ENCODE peak calls at places on chromosomes 12 and 14, in seven cellular contexts. I, W, O, Q, Y, F and N are unnamed samples.

GRCh38 chr14:75514673-75515630 is 7.3 kb upstream of the BATF start:
- DNase-seq in I (no peak), W (no peak), O (no peak), Q (no peak), Y (peak; percentile 46), F (no peak), N (no peak)

GRCh38 chr12:125064492-125064891 is 743 bp upstream of the AACS start:
- DNase-seq in I (no peak), W (no peak), O (no peak), Q (no peak), Y (no peak), F (no peak), N (no peak)

GRCh38 chr12:26135010-26135420 is 10.2 kb upstream of the BHLHE41 start:
- DNase-seq in I (no peak), W (no peak), O (no peak), Q (peak; percentile 93), Y (no peak), F (no peak), N (peak; percentile 58)

GRCh38 chr12:4934651-4935050 is 24.9 kb downstream of the KCNA1 start:
- DNase-seq in I (no peak), W (no peak), O (peak; percentile 20), Q (no peak), Y (no peak), F (no peak), N (no peak)

GRCh38 chr12:22340143-22340542 is 5.6 kb upstream of the ST8SIA1 start:
- DNase-seq in I (no peak), W (no peak), O (no peak), Q (peak; percentile 70), Y (peak; percentile 10), F (no peak), N (no peak)

GRCh38 chr12:55830601-55831406 is 1.4 kb upstream of the DNAJC14 start:
- DNase-seq in I (peak; percentile 71), W (peak; percentile 88), O (peak; percentile 42), Q (peak; percentile 85), Y (peak; percentile 64), F (peak; percentile 40), N (peak; percentile 69)

GRCh38 chr14:104656014-104656714 is 33.3 kb upstream of the INF2 start:
- DNase-seq in I (peak; percentile 89), W (peak; percentile 56), O (no peak), Q (no peak), Y (no peak), F (no peak), N (no peak)

GRCh38 chr12:53102883-53103807 is at the start of gene SOAT2:
- DNase-seq in I (no peak), W (no peak), O (no peak), Q (no peak), Y (no peak), F (no peak), N (no peak)

GRCh38 chr14:76910371-76910890 is 84.2 kb downstream of the LRRC74A start:
- DNase-seq in I (no peak), W (no peak), O (no peak), Q (no peak), Y (no peak), F (no peak), N (no peak)

GRCh38 chr12:27517961-27518668 is 5.9 kb upstream of the PPFIBP1 start:
- DNase-seq in I (peak; percentile 85), W (peak; percentile 68), O (no peak), Q (no peak), Y (no peak), F (no peak), N (no peak)

GRCh38 chr12:87529386-87529785 is 499.8 kb downstream of the C12orf50 start:
- DNase-seq in I (no peak), W (no peak), O (no peak), Q (no peak), Y (no peak), F (no peak), N (no peak)

GRCh38 chr12:53423597-53423996 is at the start of gene AMHR2:
- DNase-seq in I (no peak), W (no peak), O (no peak), Q (no peak), Y (no peak), F (no peak), N (no peak)

GRCh38 chr12:119157528-119157927 is 21.2 kb upstream of the HSPB8 start:
- DNase-seq in I (no peak), W (no peak), O (no peak), Q (peak; percentile 78), Y (no peak), F (no peak), N (no peak)

GRCh38 chr12:66398931-66399625 is 96.8 kb downstream of the HELB start:
- DNase-seq in I (no peak), W (no peak), O (no peak), Q (no peak), Y (no peak), F (no peak), N (no peak)

GRCh38 chr14:55749201-55749812 is 169.3 kb downstream of the KTN1 start:
- DNase-seq in I (peak; percentile 28), W (no peak), O (peak; percentile 22), Q (no peak), Y (no peak), F (no peak), N (peak; percentile 60)

GRCh38 chr14:23118506-23119361 is at the start of gene CEBPE:
- DNase-seq in I (no peak), W (no peak), O (no peak), Q (no peak), Y (no peak), F (no peak), N (no peak)

GRCh38 chr14:68308695-68309094 is 484.2 kb downstream of the ZFP36L1 start:
- DNase-seq in I (no peak), W (no peak), O (no peak), Q (no peak), Y (no peak), F (no peak), N (no peak)

GRCh38 chr14:105281354-105282097 is 19.3 kb downstream of the BRF1 start:
- DNase-seq in I (peak; percentile 46), W (peak; percentile 70), O (peak; percentile 57), Q (no peak), Y (peak; percentile 65), F (peak; percentile 62), N (no peak)

GRCh38 chr14:103422981-103423600 is 37.9 kb downstream of the MARK3 start:
- DNase-seq in I (no peak), W (no peak), O (no peak), Q (no peak), Y (no peak), F (no peak), N (no peak)

GRCh38 chr12:62581288-62582064 is 114.8 kb downstream of the MON2 start:
- DNase-seq in I (no peak), W (peak; percentile 39), O (peak; percentile 40), Q (no peak), Y (no peak), F (peak; percentile 40), N (no peak)

DNA sequence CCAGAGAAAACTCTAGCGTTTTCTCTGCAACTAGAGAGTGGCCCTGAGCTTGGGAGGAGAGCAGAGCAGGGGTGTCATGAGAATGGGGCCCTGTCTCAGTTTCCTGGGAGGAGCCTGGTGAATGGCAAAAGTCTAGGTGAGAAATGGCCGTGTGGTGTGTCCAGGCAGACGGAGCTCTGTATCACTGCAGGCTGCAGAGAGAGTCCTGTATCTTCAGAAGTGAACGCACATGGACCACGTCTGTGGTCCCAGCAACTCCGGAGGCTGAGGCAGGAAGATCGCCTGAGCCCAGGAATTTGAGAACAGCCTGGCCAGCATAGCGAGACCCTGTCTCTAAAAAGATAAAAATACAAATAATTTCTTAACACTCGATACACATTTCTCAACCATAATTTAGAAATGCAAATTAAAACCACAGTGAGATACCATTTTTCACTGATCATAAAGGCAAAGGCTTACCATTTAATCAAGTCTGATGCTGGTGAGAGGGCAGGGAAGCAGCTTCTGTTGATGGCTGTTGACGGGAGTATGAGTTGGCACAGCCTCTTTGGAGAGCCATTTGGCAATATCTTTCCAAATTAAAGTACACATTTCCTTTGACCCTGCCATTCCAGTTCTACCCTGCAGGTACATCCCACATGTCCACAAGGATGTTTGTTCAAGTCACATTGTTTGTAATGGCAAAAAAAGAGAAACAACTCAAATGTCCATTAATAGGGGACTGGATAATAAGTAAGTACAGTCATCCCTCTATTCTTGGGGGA is 51.0 kb downstream of the NFKBIA start:
- DNase-seq in I (no peak), W (no peak), O (no peak), Q (no peak), Y (no peak), F (no peak), N (peak; percentile 63)
- TF ChIP-seq CTCF in I (no peak), W (no peak), O (no peak), Q (no peak), Y (no peak), F (no peak), N (peak; percentile 15)

GRCh38 chr12:15196678-15197267 is 24.4 kb downstream of the RERG start:
- DNase-seq in I (no peak), W (no peak), O (no peak), Q (no peak), Y (no peak), F (no peak), N (no peak)
- TF ChIP-seq CTCF in I (no peak), W (no peak), O (no peak), Q (no peak), Y (no peak), F (no peak), N (no peak)

GRCh38 chr12:40444174-40444573 is 219.4 kb downstream of the LRRK2 start:
- DNase-seq in I (no peak), W (no peak), O (no peak), Q (no peak), Y (no peak), F (no peak), N (no peak)

GRCh38 chr12:40451661-40452060 is 226.9 kb downstream of the LRRK2 start:
- DNase-seq in I (no peak), W (no peak), O (no peak), Q (no peak), Y (no peak), F (no peak), N (no peak)

DNA sequence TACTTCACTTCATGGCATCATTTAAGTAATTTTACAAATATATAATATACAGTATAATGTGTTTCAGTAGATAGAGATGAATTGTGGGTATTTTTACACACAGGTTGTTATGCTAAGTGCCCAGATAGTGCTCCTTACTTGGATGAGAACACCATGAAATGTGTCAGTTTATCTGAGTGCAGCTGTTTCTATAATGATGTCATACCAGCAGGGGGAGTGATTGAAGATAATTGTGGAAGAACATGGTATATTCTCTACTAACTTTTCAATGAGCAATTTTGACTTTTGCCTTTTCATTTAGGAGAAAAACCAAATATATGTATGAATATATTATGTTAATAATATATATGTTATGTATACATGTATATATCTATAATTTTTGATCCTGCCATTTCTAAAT is 221.6 kb downstream of the LRRK2 start:
- DNase-seq in I (no peak), W (peak; percentile 24), O (peak; percentile 36), Q (no peak), Y (no peak), F (peak; percentile 32), N (no peak)
- TF ChIP-seq CTCF in I (peak; percentile 49), W (peak; percentile 55), O (peak; percentile 27), Q (peak; percentile 41), Y (no peak), F (peak; percentile 57), N (no peak)

GRCh38 chr14:91980157-91980556 is 32.7 kb upstream of the FBLN5 start:
- DNase-seq in I (no peak), W (no peak), O (peak; percentile 95), Q (no peak), Y (peak; percentile 24), F (peak; percentile 84), N (no peak)

GRCh38 chr14:91975763-91976162 is 28.3 kb upstream of the FBLN5 start:
- DNase-seq in I (no peak), W (no peak), O (no peak), Q (no peak), Y (no peak), F (no peak), N (no peak)

GRCh38 chr14:91983571-91983970 is 36.1 kb upstream of the FBLN5 start:
- DNase-seq in I (no peak), W (no peak), O (no peak), Q (no peak), Y (no peak), F (no peak), N (no peak)

GRCh38 chr14:91977909-91978308 is 30.4 kb upstream of the FBLN5 start:
- DNase-seq in I (no peak), W (no peak), O (no peak), Q (no peak), Y (no peak), F (no peak), N (no peak)
- TF ChIP-seq CTCF in I (no peak), W (no peak), O (no peak), Q (no peak), Y (no peak), F (no peak), N (no peak)